ENCODE peak calls at places on chromosomes 13 and 19, in seven cellular contexts. Q, M, N, K, J, L and O are unnamed samples.

GRCh38 chr19:29831686-29832085 is 19.9 kb downstream of the CCNE1 start:
- DNase-seq in J (no peak), Q (no peak), N (no peak), L (no peak), K (no peak), M (no peak), O (no peak)

GRCh38 chr19:20359933-20360720 is 193.1 kb downstream of the ZNF486 start:
- DNase-seq in Q (no peak), J (no peak), N (no peak), M (peak), K (no peak), L (no peak), O (no peak)

GRCh38 chr19:31049431-31049830 is 299.8 kb downstream of the TSHZ3 start:
- DNase-seq in N (no peak), M (no peak), J (no peak), L (no peak), K (no peak), Q (no peak), O (no peak)

GRCh38 chr19:17327654-17328516 is 6.8 kb downstream of the ANO8 start:
- DNase-seq in N (peak), L (no peak), M (peak), K (no peak), J (peak), Q (no peak), O (peak)

GRCh38 chr13:21837841-21838551 is 167.1 kb downstream of the FGF9 start:
- DNase-seq in L (no peak), J (no peak), M (no peak), K (no peak), Q (no peak), N (no peak), O (no peak)

GRCh38 chr13:95643814-95644598 is 500 bp downstream of the DZIP1 start:
- DNase-seq in Q (no peak), L (no peak), K (peak), J (peak), M (peak), N (peak), O (no peak)

GRCh38 chr13:103002279-103002678 is 63.9 kb downstream of the SLC10A2 start:
- DNase-seq in L (no peak), N (no peak), Q (no peak), K (no peak), J (no peak), M (no peak), O (no peak)

GRCh38 chr19:33426621-33427475 is 53.3 kb downstream of the CEBPG start:
- DNase-seq in J (no peak), M (no peak), L (no peak), N (peak), Q (no peak), K (no peak), O (peak)

GRCh38 chr13:104949840-104950805 is 1585.3 kb downstream of the EFNB2 start:
- DNase-seq in L (no peak), N (no peak), J (no peak), M (no peak), K (no peak), Q (no peak), O (no peak)

GRCh38 chr13:104953588-104953987 is 1581.9 kb downstream of the EFNB2 start:
- DNase-seq in Q (no peak), L (no peak), K (no peak), N (no peak), J (no peak), M (no peak), O (no peak)

DNA sequence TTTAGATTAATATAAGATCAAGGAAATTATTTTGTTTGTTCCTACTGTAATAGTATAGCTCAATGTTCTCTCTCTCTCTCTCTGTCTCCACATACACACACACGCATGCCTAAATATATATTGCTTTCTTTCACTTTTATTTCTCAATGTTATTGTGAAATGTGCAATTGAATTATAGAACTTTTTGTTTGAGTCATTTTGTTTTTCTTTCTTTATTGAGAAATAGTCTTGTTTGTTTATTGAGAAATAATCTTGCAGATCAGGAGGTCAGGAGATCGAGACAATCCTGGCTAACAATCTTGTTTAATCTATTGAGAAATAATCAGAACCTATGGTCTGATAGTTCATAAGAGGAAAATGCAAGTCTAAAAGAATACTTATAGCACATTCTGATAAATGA is 1581.3 kb downstream of the EFNB2 start:
- DNase-seq in N (no peak), M (no peak), K (no peak), L (no peak), Q (no peak), J (no peak), O (no peak)
- TF ChIP-seq CTCF in N (no peak), M (no peak), K (no peak), L (no peak), Q (no peak), J (no peak), O (no peak)

DNA sequence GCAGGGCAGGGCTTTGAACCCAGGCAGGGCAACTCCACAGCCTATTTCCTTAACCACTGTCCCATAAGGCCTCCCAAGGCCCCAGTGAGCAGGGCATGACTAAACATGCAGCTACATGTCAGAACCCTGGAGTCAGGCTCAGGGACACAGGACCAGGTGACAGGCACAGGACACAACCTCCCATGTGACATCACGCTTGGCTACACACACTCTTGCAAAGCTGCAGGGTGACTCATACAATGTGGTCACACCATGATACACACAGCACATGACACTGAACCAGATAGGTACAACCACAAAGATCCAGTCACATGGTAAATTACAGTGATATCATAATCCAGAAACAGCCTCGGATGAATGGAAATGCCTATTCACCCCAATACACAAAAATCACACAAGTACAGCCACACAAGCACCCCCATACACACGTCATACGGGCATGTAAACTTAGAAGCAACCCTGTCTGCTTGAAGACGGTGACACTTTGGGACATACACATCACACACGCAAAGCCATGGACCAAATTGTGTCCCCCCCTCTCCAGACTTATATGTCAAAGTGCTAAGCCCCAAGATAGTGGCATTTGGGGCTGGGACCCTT is 14.5 kb downstream of the KLK4 start:
- DNase-seq in M (no peak), J (peak), K (no peak), L (no peak), Q (no peak), N (no peak), O (no peak)
- TF ChIP-seq CTCF in M (no peak), J (no peak), K (no peak), L (no peak), Q (no peak), N (no peak), O (no peak)

GRCh38 chr19:44530777-44531176 is 1.3 kb upstream of the CEACAM20 start:
- DNase-seq in N (no peak), J (peak), L (no peak), M (no peak), K (no peak), Q (no peak), O (no peak)

GRCh38 chr19:44529541-44529940 is at the start of gene CEACAM20:
- DNase-seq in L (no peak), M (no peak), J (no peak), N (no peak), K (no peak), Q (no peak), O (no peak)

GRCh38 chr19:44527554-44527953 is 1.9 kb downstream of the CEACAM20 start:
- DNase-seq in Q (no peak), J (no peak), K (no peak), L (no peak), N (no peak), M (no peak), O (no peak)

GRCh38 chr19:44521370-44521769 is 8.1 kb downstream of the CEACAM20 start:
- DNase-seq in Q (no peak), L (no peak), N (no peak), K (no peak), J (no peak), M (no peak), O (no peak)

GRCh38 chr19:44525721-44526430 is 3.6 kb downstream of the CEACAM20 start:
- DNase-seq in N (no peak), J (no peak), Q (no peak), L (no peak), K (no peak), M (no peak), O (no peak)
- TF ChIP-seq CTCF in N (no peak), J (no peak), Q (no peak), L (no peak), K (no peak), M (peak), O (no peak)

GRCh38 chr13:107576430-107576829 is 638.9 kb downstream of the LIG4 start:
- DNase-seq in N (no peak), M (no peak), L (no peak), J (no peak), Q (no peak), K (no peak), O (no peak)
- TF ChIP-seq CTCF in N (no peak), M (no peak), L (no peak), J (no peak), Q (no peak), K (no peak), O (no peak)

GRCh38 chr19:55340784-55341147 is 1.1 kb downstream of the KMT5C start:
- DNase-seq in M (no peak), L (no peak), N (no peak), K (no peak), J (no peak), Q (no peak), O (peak)
- TF ChIP-seq CTCF in M (peak), L (peak), N (no peak), K (no peak), J (no peak), Q (no peak), O (no peak)

GRCh38 chr19:42324655-42325307 is 654 bp upstream of the MEGF8 start:
- DNase-seq in J (no peak), N (no peak), L (no peak), K (no peak), M (peak), Q (no peak), O (peak)
- TF ChIP-seq CTCF in J (no peak), N (no peak), L (no peak), K (no peak), M (peak), Q (no peak), O (peak)

GRCh38 chr13:110953833-110954532 is 39.1 kb upstream of the ANKRD10 start:
- DNase-seq in Q (no peak), K (no peak), N (no peak), M (no peak), L (no peak), J (no peak), O (no peak)

GRCh38 chr13:110960219-110960618 is 45.4 kb upstream of the ANKRD10 start:
- DNase-seq in K (no peak), Q (no peak), L (no peak), N (no peak), J (no peak), M (no peak), O (no peak)

GRCh38 chr13:110953416-110953815 is 38.5 kb upstream of the ANKRD10 start:
- DNase-seq in M (no peak), L (no peak), N (no peak), J (no peak), Q (no peak), K (no peak), O (no peak)

GRCh38 chr13:110957931-110958330 is 43.1 kb upstream of the ANKRD10 start:
- DNase-seq in M (no peak), Q (no peak), L (no peak), N (no peak), J (no peak), K (no peak), O (no peak)

GRCh38 chr13:110957181-110957884 is 42.5 kb upstream of the ANKRD10 start:
- DNase-seq in N (no peak), K (no peak), Q (no peak), L (no peak), M (peak), J (no peak), O (no peak)
- TF ChIP-seq CTCF in N (no peak), K (peak), Q (no peak), L (peak), M (peak), J (no peak), O (no peak)

GRCh38 chr19:4208385-4209094 is 20.8 kb upstream of the EBI3 start:
- DNase-seq in N (no peak), J (no peak), K (no peak), L (no peak), M (peak), Q (no peak), O (no peak)
- TF ChIP-seq CTCF in N (no peak), J (no peak), K (peak), L (peak), M (peak), Q (no peak), O (no peak)

GRCh38 chr19:18894254-18895037 is 1.5 kb downstream of the CERS1 start:
- DNase-seq in J (peak), K (no peak), N (no peak), L (no peak), Q (no peak), M (no peak), O (peak)
- TF ChIP-seq CTCF in J (no peak), K (no peak), N (no peak), L (no peak), Q (no peak), M (no peak), O (no peak)

GRCh38 chr19:5115771-5116202 is 146.9 kb downstream of the KDM4B start:
- DNase-seq in M (no peak), K (no peak), Q (no peak), J (no peak), N (no peak), L (no peak), O (no peak)
- TF ChIP-seq CTCF in M (no peak), K (no peak), Q (no peak), J (no peak), N (no peak), L (no peak), O (no peak)